ENCODE peak calls at places on chromosomes 1 and 21, in four cellular contexts. M is pancreas; D is Jurkat, Clone E6-1; I is NCI-H1417 treated with DMSO at 0.1 percent for 48 hours. F is an unnamed sample.

GRCh38 chr21:33047231-33047630 is 21.5 kb downstream of the OLIG2 start:
- DNase-seq in M (no peak), D (no peak), I (no peak), F (no peak)

GRCh38 chr1:19110266-19110927 is 99.7 kb downstream of the UBR4 start:
- DNase-seq in M (no peak), D (no peak), I (no peak), F (peak)

GRCh38 chr1:196205882-196206281 is 402.4 kb downstream of the KCNT2 start:
- DNase-seq in M (no peak), D (no peak), I (no peak), F (no peak)

GRCh38 chr21:45264919-45265515 is 22.7 kb downstream of the POFUT2 start:
- DNase-seq in M (no peak), D (no peak), I (no peak), F (no peak)

GRCh38 chr1:16139473-16139962 is 16.4 kb downstream of the EPHA2 start:
- DNase-seq in M (no peak), D (no peak), I (no peak), F (peak)

GRCh38 chr1:223720987-223721591 is 8.8 kb downstream of the CAPN2 start:
- DNase-seq in M (no peak), D (no peak), I (no peak), F (peak)

GRCh38 chr1:52365091-52365745 is 787 bp downstream of the CC2D1B start:
- DNase-seq in M (peak), D (no peak), I (no peak), F (peak)

GRCh38 chr1:56077223-56077622 is 502.1 kb downstream of the PLPP3 start:
- DNase-seq in M (no peak), D (no peak), I (no peak), F (no peak)

GRCh38 chr1:87174726-87175237 is 153.9 kb upstream of the LMO4 start:
- DNase-seq in M (no peak), D (no peak), I (no peak), F (peak)

GRCh38 chr1:84789014-84789413 is 98.8 kb upstream of the SSX2IP start:
- DNase-seq in M (no peak), D (no peak), I (no peak), F (no peak)

GRCh38 chr21:15421521-15421920 is 308.3 kb upstream of the USP25 start:
- DNase-seq in M (no peak), D (no peak), I (no peak), F (no peak)

GRCh38 chr1:206467915-206468314 is 2.4 kb upstream of the IKBKE start:
- DNase-seq in M (no peak), D (no peak), I (no peak), F (no peak)

GRCh38 chr1:165645654-165646366 is 14.8 kb downstream of the MGST3 start:
- DNase-seq in M (peak), D (peak), I (no peak), F (peak)

GRCh38 chr1:9589144-9589718 is 520 bp downstream of the TMEM201 start:
- DNase-seq in M (no peak), D (no peak), I (no peak), F (peak)

GRCh38 chr1:110203021-110203661 is 7.0 kb upstream of the KCNC4 start:
- DNase-seq in M (no peak), D (peak), I (no peak), F (peak)

GRCh38 chr1:207867136-207868081 is 43.5 kb downstream of the CD34 start:
- DNase-seq in M (peak), D (no peak), I (no peak), F (no peak)

GRCh38 chr1:222792744-222793143 is 22.1 kb upstream of the DISP1 start:
- DNase-seq in M (no peak), D (peak), I (no peak), F (no peak)

GRCh38 chr1:187948170-187948794 is 1119.5 kb downstream of the PLA2G4A start:
- DNase-seq in M (no peak), D (no peak), I (no peak), F (no peak)

GRCh38 chr1:181159451-181160151 is 71.1 kb downstream of the IER5 start:
- DNase-seq in M (no peak), D (peak), I (no peak), F (no peak)

F was measured in Caki2.